ENCODE peak calls at places on chromosomes 6 and 20, in four cellular contexts. One of them, this sample, is unnamed.

GRCh38 chr6:165717732-165718465 is 54.9 kb upstream of the PDE10A start:
- DNase-seq in fibroblast of lung: peak
- DNase-seq in pancreas: no peak
- DNase-seq in cardiac muscle cell: no peak
- DNase-seq in this sample: no peak

GRCh38 chr6:160137989-160138835 is 16.6 kb downstream of the SLC22A1 start:
- DNase-seq in fibroblast of lung: peak
- DNase-seq in pancreas: peak
- DNase-seq in cardiac muscle cell: peak
- DNase-seq in this sample: peak

GRCh38 chr20:46894579-46894958 is at the start of gene EYA2:
- DNase-seq in pancreas: no peak
- DNase-seq in cardiac muscle cell: peak
- DNase-seq in fibroblast of lung: no peak
- DNase-seq in this sample: no peak

GRCh38 chr6:28884423-28885148 is 39.2 kb downstream of the TRIM27 start:
- DNase-seq in pancreas: no peak
- DNase-seq in fibroblast of lung: no peak
- DNase-seq in cardiac muscle cell: no peak
- DNase-seq in this sample: peak

GRCh38 chr6:105428342-105428957 is 25.6 kb upstream of the PREP start:
- DNase-seq in cardiac muscle cell: no peak
- DNase-seq in fibroblast of lung: peak
- DNase-seq in pancreas: no peak
- DNase-seq in this sample: no peak

GRCh38 chr6:113893866-113894265 is 36.7 kb downstream of the MARCKS start:
- DNase-seq in fibroblast of lung: peak
- DNase-seq in pancreas: no peak
- DNase-seq in cardiac muscle cell: no peak
- DNase-seq in this sample: no peak

GRCh38 chr6:90019216-90019615 is 124.9 kb downstream of the GJA10 start:
- DNase-seq in fibroblast of lung: no peak
- DNase-seq in cardiac muscle cell: no peak
- DNase-seq in pancreas: no peak
- DNase-seq in this sample: no peak

GRCh38 chr20:35474504-35474903 is 19.1 kb downstream of the CEP250 start:
- DNase-seq in fibroblast of lung: no peak
- DNase-seq in pancreas: no peak
- DNase-seq in cardiac muscle cell: no peak
- DNase-seq in this sample: no peak

GRCh38 chr6:41098366-41098765 is 25.6 kb downstream of the NFYA start:
- DNase-seq in fibroblast of lung: no peak
- DNase-seq in pancreas: no peak
- DNase-seq in cardiac muscle cell: no peak
- DNase-seq in this sample: no peak

GRCh38 chr6:6856538-6857523 is 250.9 kb upstream of the RREB1 start:
- DNase-seq in pancreas: no peak
- DNase-seq in cardiac muscle cell: peak
- DNase-seq in fibroblast of lung: peak
- DNase-seq in this sample: peak

GRCh38 chr6:124792386-124792785 is 169.9 kb upstream of the RNF217 start:
- DNase-seq in pancreas: no peak
- DNase-seq in cardiac muscle cell: no peak
- DNase-seq in fibroblast of lung: no peak
- DNase-seq in this sample: no peak

GRCh38 chr20:55160996-55161395 is 685.6 kb downstream of the DOK5 start:
- DNase-seq in fibroblast of lung: no peak
- DNase-seq in cardiac muscle cell: no peak
- DNase-seq in pancreas: no peak
- DNase-seq in this sample: no peak

GRCh38 chr20:4046311-4046924 is 31.1 kb upstream of the RNF24 start:
- DNase-seq in cardiac muscle cell: no peak
- DNase-seq in pancreas: no peak
- DNase-seq in fibroblast of lung: no peak
- DNase-seq in this sample: no peak

GRCh38 chr20:4045082-4045481 is 29.7 kb upstream of the RNF24 start:
- DNase-seq in pancreas: no peak
- DNase-seq in cardiac muscle cell: no peak
- DNase-seq in fibroblast of lung: no peak
- DNase-seq in this sample: no peak

GRCh38 chr20:4047614-4048013 is 32.3 kb upstream of the RNF24 start:
- DNase-seq in cardiac muscle cell: no peak
- DNase-seq in fibroblast of lung: no peak
- DNase-seq in pancreas: no peak
- DNase-seq in this sample: no peak

GRCh38 chr20:4046926-4047325 is 31.6 kb upstream of the RNF24 start:
- DNase-seq in cardiac muscle cell: no peak
- DNase-seq in pancreas: no peak
- DNase-seq in fibroblast of lung: no peak
- DNase-seq in this sample: no peak

GRCh38 chr20:4045741-4046140 is 30.4 kb upstream of the RNF24 start:
- DNase-seq in cardiac muscle cell: no peak
- DNase-seq in pancreas: no peak
- DNase-seq in fibroblast of lung: no peak
- DNase-seq in this sample: no peak
- H3K27ac ChIP-seq in cardiac muscle cell: no peak
- H3K27ac ChIP-seq in pancreas: no peak
- H3K27ac ChIP-seq in fibroblast of lung: peak
- H3K27ac ChIP-seq in this sample: no peak

GRCh38 chr6:36914227-36914794 is 28.6 kb downstream of the C6orf89 start:
- DNase-seq in pancreas: no peak
- DNase-seq in fibroblast of lung: peak
- DNase-seq in cardiac muscle cell: peak
- DNase-seq in this sample: no peak

GRCh38 chr6:36911946-36912555 is 26.3 kb downstream of the C6orf89 start:
- DNase-seq in cardiac muscle cell: no peak
- DNase-seq in pancreas: no peak
- DNase-seq in fibroblast of lung: no peak
- DNase-seq in this sample: peak

GRCh38 chr6:36912583-36912982 is 26.8 kb downstream of the C6orf89 start:
- DNase-seq in fibroblast of lung: peak
- DNase-seq in cardiac muscle cell: no peak
- DNase-seq in pancreas: no peak
- DNase-seq in this sample: peak

GRCh38 chr6:36915599-36915998 is 29.8 kb downstream of the C6orf89 start:
- DNase-seq in fibroblast of lung: no peak
- DNase-seq in cardiac muscle cell: no peak
- DNase-seq in pancreas: no peak
- DNase-seq in this sample: no peak

GRCh38 chr6:36913082-36913481 is 27.3 kb downstream of the C6orf89 start:
- DNase-seq in pancreas: no peak
- DNase-seq in cardiac muscle cell: no peak
- DNase-seq in fibroblast of lung: no peak
- DNase-seq in this sample: no peak
- H3K27ac ChIP-seq in pancreas: no peak
- H3K27ac ChIP-seq in cardiac muscle cell: no peak
- H3K27ac ChIP-seq in fibroblast of lung: no peak
- H3K27ac ChIP-seq in this sample: peak

DNA sequence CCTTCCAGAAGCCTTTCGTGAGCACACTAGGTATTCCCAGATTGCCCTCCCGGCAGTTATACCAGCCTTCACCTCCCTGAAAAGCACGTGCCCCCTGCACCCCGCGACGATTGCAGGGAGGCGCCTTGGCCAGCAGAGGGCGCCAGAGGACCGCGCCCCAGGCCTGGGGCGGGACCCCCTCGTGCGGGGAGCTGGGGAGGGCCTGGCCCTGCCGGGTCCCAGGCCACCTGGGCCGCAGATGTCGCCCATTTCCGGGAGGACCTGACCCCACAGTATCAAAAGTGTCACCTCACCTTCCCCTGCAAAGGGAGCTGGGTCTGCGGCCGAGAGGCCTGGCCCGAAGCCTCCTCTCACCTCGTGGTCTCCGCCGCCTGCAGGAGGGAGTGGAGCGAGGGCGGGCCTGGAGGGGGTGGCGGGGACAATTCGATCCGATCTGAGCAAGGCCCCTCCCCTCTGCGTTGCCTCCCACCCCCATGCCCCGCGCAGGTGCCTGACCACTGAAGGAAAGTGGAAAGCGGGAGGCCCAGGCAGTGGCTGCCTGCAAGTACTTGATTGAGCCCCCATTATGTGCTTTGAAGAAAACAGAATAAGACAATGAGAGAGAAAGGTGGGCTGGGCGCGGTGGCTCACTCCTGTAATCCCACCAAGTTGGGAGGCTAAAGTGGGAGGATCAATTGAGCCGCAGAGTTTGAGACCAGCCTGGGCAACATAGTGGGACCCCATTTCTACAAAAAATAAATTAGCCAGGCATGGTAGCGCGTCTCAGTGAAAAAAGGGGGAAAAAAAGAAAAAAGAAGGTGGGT is 3.5 kb upstream of the SNAI1 start:
- DNase-seq in fibroblast of lung: no peak
- DNase-seq in pancreas: peak
- DNase-seq in cardiac muscle cell: peak
- DNase-seq in this sample: peak
- H3K27ac ChIP-seq in fibroblast of lung: no peak
- H3K27ac ChIP-seq in pancreas: no peak
- H3K27ac ChIP-seq in cardiac muscle cell: no peak
- H3K27ac ChIP-seq in this sample: no peak

DNA sequence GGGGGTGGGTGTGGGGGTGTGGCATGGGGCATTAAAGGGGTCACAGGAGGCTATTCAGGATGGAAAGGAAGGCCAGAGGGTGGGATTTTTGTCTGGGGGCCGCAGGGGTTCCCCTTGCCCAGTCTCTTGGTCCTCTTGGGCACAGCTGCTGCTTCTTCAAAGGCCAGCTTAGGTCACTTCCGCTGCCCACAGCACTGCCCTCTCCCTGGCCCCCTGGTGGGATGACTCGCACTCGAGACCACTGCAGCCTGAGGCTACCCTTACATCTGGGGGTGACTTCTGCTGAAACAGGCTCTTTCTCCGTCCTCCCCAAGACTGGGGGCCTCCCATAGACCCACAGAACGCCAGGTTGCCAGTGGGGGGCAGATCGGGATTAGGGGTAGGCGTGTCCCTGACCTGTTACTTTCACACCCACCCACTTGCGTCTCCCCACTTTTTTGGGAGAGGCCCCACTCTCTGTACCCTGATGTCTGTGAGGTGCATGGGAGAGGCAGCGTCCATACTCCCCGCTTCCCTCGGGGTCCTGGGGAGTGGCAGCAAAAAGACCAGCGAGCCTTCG is 1.3 kb downstream of the LKAAEAR1 start:
- DNase-seq in fibroblast of lung: no peak
- DNase-seq in cardiac muscle cell: no peak
- DNase-seq in pancreas: no peak
- DNase-seq in this sample: no peak
- H3K27ac ChIP-seq in fibroblast of lung: no peak
- H3K27ac ChIP-seq in cardiac muscle cell: no peak
- H3K27ac ChIP-seq in pancreas: no peak
- H3K27ac ChIP-seq in this sample: no peak

DNA sequence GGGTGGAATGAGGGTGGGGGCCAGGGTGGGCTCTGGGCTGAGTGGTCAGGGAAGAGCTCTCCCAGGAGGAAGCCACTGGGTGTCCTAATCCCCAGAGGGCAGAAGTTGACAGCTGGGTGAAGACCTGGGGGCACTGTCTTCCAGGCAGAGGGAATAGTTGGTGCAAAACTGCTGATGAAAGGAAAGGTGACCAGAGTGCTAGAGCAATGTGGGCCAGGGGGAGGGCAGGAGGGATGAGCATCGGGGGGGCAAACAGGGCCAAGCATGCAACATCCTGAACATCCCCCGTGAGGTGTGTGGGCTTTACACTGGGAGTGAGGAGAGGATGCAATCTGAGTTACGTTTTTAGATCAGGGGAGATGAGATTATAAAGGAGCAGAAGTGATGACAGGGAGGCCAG is 97.8 kb downstream of the NOL4L start:
- DNase-seq in fibroblast of lung: no peak
- DNase-seq in pancreas: no peak
- DNase-seq in cardiac muscle cell: no peak
- DNase-seq in this sample: no peak
- H3K27ac ChIP-seq in fibroblast of lung: no peak
- H3K27ac ChIP-seq in pancreas: no peak
- H3K27ac ChIP-seq in cardiac muscle cell: no peak
- H3K27ac ChIP-seq in this sample: no peak

DNA sequence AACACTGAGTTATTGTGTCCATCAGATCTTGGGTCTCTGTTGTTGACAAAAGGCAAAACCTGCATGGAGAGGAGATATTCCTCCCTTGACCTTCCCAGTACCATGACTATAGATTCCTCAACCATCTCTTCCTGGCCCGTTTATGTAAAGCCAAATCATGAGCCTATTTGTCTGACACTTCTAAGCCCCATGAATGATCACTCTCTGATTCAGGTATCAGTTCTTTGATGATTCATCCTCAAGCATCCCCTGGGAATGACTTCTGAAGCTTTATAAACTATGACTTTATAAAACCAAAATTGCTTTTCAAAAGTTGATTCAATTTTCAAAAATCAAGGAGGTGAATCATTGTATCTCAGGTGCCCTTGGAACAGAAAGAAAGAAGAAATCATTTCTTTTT is 78.7 kb upstream of the LOC128125822 start:
- DNase-seq in cardiac muscle cell: no peak
- DNase-seq in pancreas: no peak
- DNase-seq in fibroblast of lung: no peak
- DNase-seq in this sample: no peak
- H3K27ac ChIP-seq in cardiac muscle cell: no peak
- H3K27ac ChIP-seq in pancreas: no peak
- H3K27ac ChIP-seq in fibroblast of lung: no peak
- H3K27ac ChIP-seq in this sample: no peak

GRCh38 chr6:51892750-51893149 is 194.7 kb downstream of the PKHD1 start:
- DNase-seq in fibroblast of lung: no peak
- DNase-seq in cardiac muscle cell: no peak
- DNase-seq in pancreas: no peak
- DNase-seq in this sample: no peak
- H3K27ac ChIP-seq in fibroblast of lung: no peak
- H3K27ac ChIP-seq in cardiac muscle cell: no peak
- H3K27ac ChIP-seq in pancreas: no peak
- H3K27ac ChIP-seq in this sample: no peak

DNA sequence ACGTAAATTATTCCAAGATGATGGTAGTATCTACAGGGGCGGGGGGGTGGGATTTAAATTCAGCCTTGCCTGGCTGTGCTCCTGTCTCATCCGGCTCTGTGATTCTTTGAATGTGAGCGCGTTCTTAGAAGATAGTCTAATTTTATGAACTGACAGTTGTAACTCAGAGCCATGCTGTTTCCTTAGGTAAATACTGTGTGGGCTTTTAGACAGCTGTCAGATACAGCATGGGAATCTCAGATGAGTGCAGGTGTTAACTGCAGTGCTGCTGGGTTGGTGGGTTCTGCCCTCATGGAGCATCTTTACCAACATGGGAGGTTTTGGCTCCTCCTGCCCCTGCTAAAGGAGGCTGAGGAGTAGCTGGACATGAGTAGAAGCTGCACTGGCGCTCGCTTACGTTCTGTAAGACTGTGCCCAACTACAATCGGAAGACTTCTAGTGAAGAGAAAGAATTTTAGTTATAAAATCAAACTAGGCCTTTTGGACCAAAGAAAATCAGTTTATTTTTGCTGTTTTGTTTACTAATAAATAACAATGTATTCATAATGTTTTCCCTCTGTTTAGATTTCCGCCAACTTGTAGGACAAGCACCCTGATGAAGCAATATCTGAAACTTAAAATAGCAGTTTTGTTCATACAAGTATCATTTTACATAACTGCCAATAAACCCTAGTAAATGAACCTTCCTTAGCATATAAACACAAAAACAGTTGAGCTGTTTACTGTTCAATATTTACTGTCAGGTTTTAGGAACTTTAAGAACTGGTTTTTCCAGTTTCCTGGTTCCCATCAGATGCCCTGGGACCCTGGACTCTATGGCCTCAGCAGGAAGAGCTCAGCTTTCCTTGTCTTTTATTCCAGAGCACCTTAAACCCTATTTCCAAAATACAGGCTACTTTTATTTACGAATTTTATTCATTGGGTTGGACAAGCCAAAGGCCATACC is 66.1 kb downstream of the FAM120B start:
- DNase-seq in pancreas: no peak
- DNase-seq in cardiac muscle cell: no peak
- DNase-seq in fibroblast of lung: no peak
- DNase-seq in this sample: no peak
- H3K27ac ChIP-seq in pancreas: no peak
- H3K27ac ChIP-seq in cardiac muscle cell: no peak
- H3K27ac ChIP-seq in fibroblast of lung: no peak
- H3K27ac ChIP-seq in this sample: no peak